ENCODE peak calls at places on chromosomes 1 and 21, in seven cellular contexts. One of them, this sample, is unnamed.

GRCh38 chr1:153578490-153578889 is 12.8 kb upstream of the S100A2 start:
- DNase-seq in psoas muscle: no peak
- DNase-seq in cardiac muscle cell: no peak
- DNase-seq in HL-60: no peak
- DNase-seq in Peyer's patch: no peak
- DNase-seq in DND-41: no peak
- DNase-seq in A549: no peak
- DNase-seq in this sample: no peak

GRCh38 chr1:6040444-6040843 is 5.2 kb upstream of the KCNAB2 start:
- DNase-seq in psoas muscle: no peak
- DNase-seq in cardiac muscle cell: no peak
- DNase-seq in HL-60: no peak
- DNase-seq in Peyer's patch: no peak
- DNase-seq in DND-41: no peak
- DNase-seq in A549: no peak
- DNase-seq in this sample: no peak

GRCh38 chr1:202046227-202046626 is 35.8 kb downstream of the ELF3 start:
- DNase-seq in psoas muscle: no peak
- DNase-seq in cardiac muscle cell: no peak
- DNase-seq in HL-60: no peak
- DNase-seq in Peyer's patch: peak
- DNase-seq in DND-41: no peak
- DNase-seq in A549: no peak
- DNase-seq in this sample: peak

GRCh38 chr1:239960387-239960786 is 131.3 kb upstream of the FMN2 start:
- DNase-seq in psoas muscle: no peak
- DNase-seq in cardiac muscle cell: no peak
- DNase-seq in HL-60: no peak
- DNase-seq in Peyer's patch: no peak
- DNase-seq in DND-41: no peak
- DNase-seq in A549: no peak
- DNase-seq in this sample: no peak

GRCh38 chr21:37219766-37220432 is 47.2 kb downstream of the VPS26C start:
- DNase-seq in psoas muscle: no peak
- DNase-seq in cardiac muscle cell: no peak
- DNase-seq in HL-60: peak
- DNase-seq in Peyer's patch: no peak
- DNase-seq in DND-41: peak
- DNase-seq in A549: peak
- DNase-seq in this sample: no peak

GRCh38 chr1:64427879-64428278 is 42.0 kb upstream of the CACHD1 start:
- DNase-seq in psoas muscle: no peak
- DNase-seq in cardiac muscle cell: no peak
- DNase-seq in HL-60: no peak
- DNase-seq in Peyer's patch: no peak
- DNase-seq in DND-41: no peak
- DNase-seq in A549: no peak
- DNase-seq in this sample: no peak

GRCh38 chr1:240831922-240832321 is 220.0 kb upstream of the GREM2 start:
- DNase-seq in psoas muscle: no peak
- DNase-seq in cardiac muscle cell: no peak
- DNase-seq in HL-60: no peak
- DNase-seq in Peyer's patch: no peak
- DNase-seq in DND-41: no peak
- DNase-seq in A549: no peak
- DNase-seq in this sample: no peak

GRCh38 chr1:85555867-85556577 is 24.5 kb upstream of the CCN1 start:
- DNase-seq in psoas muscle: no peak
- DNase-seq in cardiac muscle cell: no peak
- DNase-seq in HL-60: no peak
- DNase-seq in Peyer's patch: no peak
- DNase-seq in DND-41: no peak
- DNase-seq in A549: no peak
- DNase-seq in this sample: no peak

GRCh38 chr1:109247401-109248365 is 1.7 kb upstream of the CELSR2 start:
- DNase-seq in psoas muscle: no peak
- DNase-seq in cardiac muscle cell: no peak
- DNase-seq in HL-60: no peak
- DNase-seq in Peyer's patch: no peak
- DNase-seq in DND-41: no peak
- DNase-seq in A549: no peak
- DNase-seq in this sample: no peak

GRCh38 chr1:1397839-1398523 is 1.2 kb downstream of the CCNL2 start:
- DNase-seq in psoas muscle: peak
- DNase-seq in cardiac muscle cell: no peak
- DNase-seq in HL-60: peak
- DNase-seq in Peyer's patch: no peak
- DNase-seq in DND-41: no peak
- DNase-seq in A549: no peak
- DNase-seq in this sample: no peak

GRCh38 chr1:222004034-222004433 is 262.1 kb upstream of the DUSP10 start:
- DNase-seq in psoas muscle: no peak
- DNase-seq in cardiac muscle cell: no peak
- DNase-seq in HL-60: no peak
- DNase-seq in Peyer's patch: no peak
- DNase-seq in DND-41: no peak
- DNase-seq in A549: no peak
- DNase-seq in this sample: no peak

GRCh38 chr1:27686223-27686990 is 14.4 kb upstream of the IFI6 start:
- DNase-seq in psoas muscle: no peak
- DNase-seq in cardiac muscle cell: no peak
- DNase-seq in HL-60: no peak
- DNase-seq in Peyer's patch: peak
- DNase-seq in DND-41: no peak
- DNase-seq in A549: no peak
- DNase-seq in this sample: peak

GRCh38 chr1:200525167-200526123 is 95.1 kb downstream of the KIF14 start:
- DNase-seq in psoas muscle: no peak
- DNase-seq in cardiac muscle cell: no peak
- DNase-seq in HL-60: no peak
- DNase-seq in Peyer's patch: no peak
- DNase-seq in DND-41: no peak
- DNase-seq in A549: no peak
- DNase-seq in this sample: no peak

GRCh38 chr21:34864370-34865209 is 184.5 kb downstream of the RUNX1 start:
- DNase-seq in psoas muscle: no peak
- DNase-seq in cardiac muscle cell: no peak
- DNase-seq in HL-60: no peak
- DNase-seq in Peyer's patch: no peak
- DNase-seq in DND-41: no peak
- DNase-seq in A549: no peak
- DNase-seq in this sample: no peak

GRCh38 chr1:96362623-96363022 is 359.0 kb upstream of the PTBP2 start:
- DNase-seq in psoas muscle: no peak
- DNase-seq in cardiac muscle cell: no peak
- DNase-seq in HL-60: peak
- DNase-seq in Peyer's patch: no peak
- DNase-seq in DND-41: no peak
- DNase-seq in A549: peak
- DNase-seq in this sample: peak

GRCh38 chr1:156834322-156834721 is 17.7 kb upstream of the SH2D2A start:
- DNase-seq in psoas muscle: no peak
- DNase-seq in cardiac muscle cell: no peak
- DNase-seq in HL-60: no peak
- DNase-seq in Peyer's patch: no peak
- DNase-seq in DND-41: no peak
- DNase-seq in A549: no peak
- DNase-seq in this sample: no peak

GRCh38 chr1:221117133-221117532 is 237.9 kb downstream of the HLX start:
- DNase-seq in psoas muscle: no peak
- DNase-seq in cardiac muscle cell: no peak
- DNase-seq in HL-60: no peak
- DNase-seq in Peyer's patch: no peak
- DNase-seq in DND-41: no peak
- DNase-seq in A549: no peak
- DNase-seq in this sample: no peak

GRCh38 chr1:166947398-166948043 is 27.8 kb downstream of the ILDR2 start:
- DNase-seq in psoas muscle: peak
- DNase-seq in cardiac muscle cell: peak
- DNase-seq in HL-60: no peak
- DNase-seq in Peyer's patch: no peak
- DNase-seq in DND-41: no peak
- DNase-seq in A549: no peak
- DNase-seq in this sample: no peak

GRCh38 chr1:164958995-164959788 is 397.3 kb downstream of the LMX1A start:
- DNase-seq in psoas muscle: no peak
- DNase-seq in cardiac muscle cell: no peak
- DNase-seq in HL-60: no peak
- DNase-seq in Peyer's patch: no peak
- DNase-seq in DND-41: no peak
- DNase-seq in A549: no peak
- DNase-seq in this sample: no peak

GRCh38 chr1:83995649-83996048 is 3.3 kb downstream of the TTLL7 start:
- DNase-seq in psoas muscle: no peak
- DNase-seq in cardiac muscle cell: no peak
- DNase-seq in HL-60: no peak
- DNase-seq in Peyer's patch: no peak
- DNase-seq in DND-41: no peak
- DNase-seq in A549: no peak
- DNase-seq in this sample: no peak

GRCh38 chr1:79129914-79130313 is 123.4 kb upstream of the ADGRL4 start:
- DNase-seq in psoas muscle: no peak
- DNase-seq in cardiac muscle cell: no peak
- DNase-seq in HL-60: no peak
- DNase-seq in Peyer's patch: no peak
- DNase-seq in DND-41: no peak
- DNase-seq in A549: no peak
- DNase-seq in this sample: no peak

GRCh38 chr1:210234254-210234747 is 1.7 kb downstream of the SERTAD4 start:
- DNase-seq in psoas muscle: no peak
- DNase-seq in cardiac muscle cell: no peak
- DNase-seq in HL-60: no peak
- DNase-seq in Peyer's patch: no peak
- DNase-seq in DND-41: peak
- DNase-seq in A549: no peak
- DNase-seq in this sample: no peak
- H3K4me3 ChIP-seq in psoas muscle: peak
- H3K4me3 ChIP-seq in cardiac muscle cell: peak
- H3K4me3 ChIP-seq in HL-60: no peak
- H3K4me3 ChIP-seq in Peyer's patch: no peak
- H3K4me3 ChIP-seq in DND-41: no peak
- H3K4me3 ChIP-seq in A549: peak
- H3K4me3 ChIP-seq in this sample: peak

GRCh38 chr21:31531967-31532366 is 127.5 kb upstream of the SOD1 start:
- DNase-seq in psoas muscle: no peak
- DNase-seq in cardiac muscle cell: peak
- DNase-seq in HL-60: no peak
- DNase-seq in Peyer's patch: no peak
- DNase-seq in DND-41: no peak
- DNase-seq in A549: no peak
- DNase-seq in this sample: no peak

GRCh38 chr21:31529406-31529805 is 130.1 kb upstream of the SOD1 start:
- DNase-seq in psoas muscle: no peak
- DNase-seq in cardiac muscle cell: no peak
- DNase-seq in HL-60: no peak
- DNase-seq in Peyer's patch: no peak
- DNase-seq in DND-41: no peak
- DNase-seq in A549: no peak
- DNase-seq in this sample: peak

GRCh38 chr21:31530918-31531705 is 128.4 kb upstream of the SOD1 start:
- DNase-seq in psoas muscle: no peak
- DNase-seq in cardiac muscle cell: peak
- DNase-seq in HL-60: no peak
- DNase-seq in Peyer's patch: no peak
- DNase-seq in DND-41: no peak
- DNase-seq in A549: no peak
- DNase-seq in this sample: no peak

GRCh38 chr21:31526040-31526439 is 133.5 kb upstream of the SOD1 start:
- DNase-seq in psoas muscle: no peak
- DNase-seq in cardiac muscle cell: no peak
- DNase-seq in HL-60: no peak
- DNase-seq in Peyer's patch: no peak
- DNase-seq in DND-41: no peak
- DNase-seq in A549: peak
- DNase-seq in this sample: peak

GRCh38 chr21:31530364-31530763 is 129.1 kb upstream of the SOD1 start:
- DNase-seq in psoas muscle: no peak
- DNase-seq in cardiac muscle cell: no peak
- DNase-seq in HL-60: no peak
- DNase-seq in Peyer's patch: no peak
- DNase-seq in DND-41: no peak
- DNase-seq in A549: no peak
- DNase-seq in this sample: no peak
- TF ChIP-seq CTCF in psoas muscle: no peak
- TF ChIP-seq CTCF in cardiac muscle cell: no peak
- TF ChIP-seq CTCF in HL-60: no peak
- TF ChIP-seq CTCF in Peyer's patch: no peak
- TF ChIP-seq CTCF in DND-41: no peak
- TF ChIP-seq CTCF in A549: no peak
- TF ChIP-seq CTCF in this sample: no peak

GRCh38 chr1:206828765-206829164 is 36.7 kb upstream of the IL20 start:
- DNase-seq in psoas muscle: no peak
- DNase-seq in cardiac muscle cell: no peak
- DNase-seq in HL-60: no peak
- DNase-seq in Peyer's patch: no peak
- DNase-seq in DND-41: no peak
- DNase-seq in A549: no peak
- DNase-seq in this sample: no peak

GRCh38 chr1:206829282-206829681 is 36.1 kb upstream of the IL20 start:
- DNase-seq in psoas muscle: no peak
- DNase-seq in cardiac muscle cell: no peak
- DNase-seq in HL-60: no peak
- DNase-seq in Peyer's patch: no peak
- DNase-seq in DND-41: no peak
- DNase-seq in A549: no peak
- DNase-seq in this sample: no peak

GRCh38 chr1:206828061-206828460 is 37.4 kb upstream of the IL20 start:
- DNase-seq in psoas muscle: no peak
- DNase-seq in cardiac muscle cell: peak
- DNase-seq in HL-60: no peak
- DNase-seq in Peyer's patch: no peak
- DNase-seq in DND-41: no peak
- DNase-seq in A549: no peak
- DNase-seq in this sample: no peak

GRCh38 chr1:206831605-206832004 is 33.8 kb upstream of the IL20 start:
- DNase-seq in psoas muscle: no peak
- DNase-seq in cardiac muscle cell: no peak
- DNase-seq in HL-60: no peak
- DNase-seq in Peyer's patch: no peak
- DNase-seq in DND-41: no peak
- DNase-seq in A549: no peak
- DNase-seq in this sample: no peak

GRCh38 chr1:206829875-206830274 is 35.5 kb upstream of the IL20 start:
- DNase-seq in psoas muscle: no peak
- DNase-seq in cardiac muscle cell: no peak
- DNase-seq in HL-60: peak
- DNase-seq in Peyer's patch: no peak
- DNase-seq in DND-41: no peak
- DNase-seq in A549: no peak
- DNase-seq in this sample: no peak
- H3K27ac ChIP-seq in psoas muscle: no peak
- H3K27ac ChIP-seq in cardiac muscle cell: no peak
- H3K27ac ChIP-seq in HL-60: peak
- H3K27ac ChIP-seq in Peyer's patch: no peak
- H3K27ac ChIP-seq in DND-41: no peak
- H3K27ac ChIP-seq in A549: no peak
- H3K27ac ChIP-seq in this sample: no peak

GRCh38 chr1:10508511-10508951 is 33.8 kb downstream of the PEX14 start:
- DNase-seq in psoas muscle: no peak
- DNase-seq in cardiac muscle cell: no peak
- DNase-seq in HL-60: no peak
- DNase-seq in Peyer's patch: peak
- DNase-seq in DND-41: no peak
- DNase-seq in A549: no peak
- DNase-seq in this sample: no peak
- H3K4me3 ChIP-seq in psoas muscle: no peak
- H3K4me3 ChIP-seq in cardiac muscle cell: no peak
- H3K4me3 ChIP-seq in HL-60: no peak
- H3K4me3 ChIP-seq in Peyer's patch: no peak
- H3K4me3 ChIP-seq in DND-41: no peak
- H3K4me3 ChIP-seq in A549: no peak
- H3K4me3 ChIP-seq in this sample: no peak

GRCh38 chr1:160083968-160084770 is 2.8 kb downstream of the KCNJ9 start:
- DNase-seq in psoas muscle: peak
- DNase-seq in cardiac muscle cell: peak
- DNase-seq in HL-60: peak
- DNase-seq in Peyer's patch: peak
- DNase-seq in DND-41: no peak
- DNase-seq in A549: peak
- DNase-seq in this sample: no peak
- TF ChIP-seq CTCF in psoas muscle: peak
- TF ChIP-seq CTCF in cardiac muscle cell: peak
- TF ChIP-seq CTCF in HL-60: peak
- TF ChIP-seq CTCF in Peyer's patch: peak
- TF ChIP-seq CTCF in DND-41: peak
- TF ChIP-seq CTCF in A549: peak
- TF ChIP-seq CTCF in this sample: no peak

This sample was measured in PC-9.